ENCODE peak calls at places on chromosomes 1 and 21, in six cellular contexts. O, L, J, T, S and I are unnamed samples.

GRCh38 chr1:235043234-235043633 is 85.4 kb downstream of the TOMM20 start:
- DNase-seq in O (no peak), L (no peak), S (no peak), J (no peak), T (no peak), I (no peak)

GRCh38 chr1:209883341-209883971 is 54.6 kb upstream of the SYT14 start:
- DNase-seq in S (no peak), T (no peak), L (no peak), O (no peak), J (no peak), I (no peak)

GRCh38 chr1:89890085-89890754 is 69.4 kb downstream of the LRRC8D start:
- DNase-seq in J (peak; percentile 28), T (peak; percentile 78), S (no peak), L (no peak), O (no peak), I (no peak)

GRCh38 chr1:226304291-226304955 is 4.5 kb downstream of the LIN9 start:
- DNase-seq in S (no peak), T (no peak), L (no peak), J (no peak), O (no peak), I (no peak)

GRCh38 chr1:178308438-178308837 is 188.3 kb downstream of the CLEC20A start:
- DNase-seq in O (no peak), T (no peak), L (no peak), J (peak; percentile 26), S (no peak), I (no peak)

GRCh38 chr1:151056149-151056548 is 3.3 kb downstream of the CDC42SE1 start:
- DNase-seq in O (no peak), J (no peak), T (peak; percentile 54), S (no peak), L (no peak), I (no peak)

GRCh38 chr1:147515046-147515869 is 26.0 kb upstream of the BCL9 start:
- DNase-seq in L (no peak), T (no peak), O (peak; percentile 87), J (peak; percentile 62), S (no peak), I (peak; percentile 70)

GRCh38 chr21:17492415-17493168 is 20.3 kb upstream of the CXADR start:
- DNase-seq in L (no peak), S (no peak), J (no peak), O (peak; percentile 21), T (no peak), I (no peak)

GRCh38 chr1:193013005-193013404 is 46.2 kb downstream of the UCHL5 start:
- DNase-seq in S (no peak), O (no peak), L (no peak), J (no peak), T (no peak), I (no peak)

GRCh38 chr1:1283821-1284220 is 3.6 kb downstream of the SCNN1D start:
- DNase-seq in J (no peak), T (peak; percentile 56), L (peak; percentile 49), S (peak; percentile 94), O (no peak), I (no peak)

GRCh38 chr1:212433577-212434462 is 1.1 kb downstream of the NENF start:
- DNase-seq in T (no peak), S (no peak), J (no peak), L (no peak), O (no peak), I (no peak)

GRCh38 chr1:156106624-156107488 is 7.7 kb upstream of the LMNA start:
- DNase-seq in L (peak; percentile 82), S (no peak), T (peak; percentile 79), O (no peak), J (no peak), I (no peak)

GRCh38 chr1:91502882-91503184 is 2.2 kb downstream of the CDC7 start:
- DNase-seq in L (no peak), O (peak; percentile 83), S (no peak), J (no peak), T (peak; percentile 68), I (no peak)

GRCh38 chr1:25746299-25747045 is 53.5 kb upstream of the SELENON start:
- DNase-seq in S (no peak), J (no peak), L (no peak), O (no peak), T (no peak), I (no peak)

GRCh38 chr1:25744140-25744581 is 55.8 kb upstream of the SELENON start:
- DNase-seq in O (no peak), J (peak; percentile 3), T (peak; percentile 27), S (no peak), L (peak; percentile 63), I (peak; percentile 74)

GRCh38 chr1:25742316-25742715 is 57.7 kb upstream of the SELENON start:
- DNase-seq in J (no peak), O (no peak), S (no peak), T (no peak), L (no peak), I (no peak)

GRCh38 chr1:25744636-25745425 is 55.2 kb upstream of the SELENON start:
- DNase-seq in J (no peak), T (no peak), O (no peak), L (no peak), S (no peak), I (no peak)

GRCh38 chr1:25743164-25744139 is 56.5 kb upstream of the SELENON start:
- DNase-seq in L (peak; percentile 52), T (no peak), S (no peak), J (no peak), O (no peak), I (peak; percentile 25)
- TF ChIP-seq JUND in L (no peak), T (no peak), S (no peak), J (no peak), O (no peak), I (no peak)

GRCh38 chr1:81703736-81704463 is 96.8 kb upstream of the ADGRL2 start:
- DNase-seq in L (no peak), O (no peak), T (no peak), J (no peak), S (no peak), I (peak; percentile 31)

GRCh38 chr1:81708239-81708638 is 92.5 kb upstream of the ADGRL2 start:
- DNase-seq in J (no peak), L (no peak), S (no peak), O (no peak), T (no peak), I (no peak)

GRCh38 chr1:81702903-81703302 is 97.8 kb upstream of the ADGRL2 start:
- DNase-seq in J (no peak), O (no peak), T (no peak), S (no peak), L (no peak), I (no peak)

GRCh38 chr1:81703352-81703735 is 97.4 kb upstream of the ADGRL2 start:
- DNase-seq in J (no peak), S (no peak), T (no peak), L (no peak), O (no peak), I (no peak)

DNA sequence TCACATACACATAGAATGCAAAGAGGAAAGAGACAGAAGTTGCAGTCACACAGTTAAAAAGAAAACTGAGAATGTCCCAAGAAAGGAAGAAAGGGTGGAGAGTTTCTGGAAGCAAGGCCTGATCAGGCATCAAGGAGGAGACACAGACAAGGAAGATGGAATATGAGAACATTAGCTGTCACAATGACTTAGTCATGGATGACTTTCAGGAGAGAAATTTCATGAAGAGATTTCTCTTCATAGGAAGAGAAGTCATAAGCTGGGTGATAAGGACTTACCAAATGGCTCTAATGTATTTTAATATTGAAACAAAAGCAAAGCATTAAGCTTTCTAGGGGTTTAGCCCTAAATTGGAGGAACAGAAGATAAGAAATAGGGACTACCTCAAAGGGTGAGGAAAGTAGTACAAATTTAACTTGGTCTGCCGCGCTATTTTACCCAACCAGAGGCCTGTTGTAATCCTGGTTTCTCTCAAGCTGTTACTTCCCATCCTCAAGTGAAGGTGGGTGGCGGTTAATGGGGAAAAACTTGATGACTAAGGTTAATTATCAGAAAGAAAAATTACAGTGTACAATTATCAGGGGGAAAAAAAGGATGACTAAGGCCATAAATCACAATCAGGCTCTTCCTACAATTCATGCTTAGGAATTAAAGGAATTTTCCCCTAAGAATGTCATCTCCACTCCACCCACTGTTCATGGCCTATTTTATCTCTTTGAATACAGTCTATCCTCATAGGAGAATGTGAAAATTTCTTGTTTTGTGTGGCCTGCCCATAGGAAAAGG is 93.9 kb upstream of the ADGRL2 start:
- DNase-seq in S (no peak), O (no peak), T (no peak), J (no peak), L (no peak), I (no peak)
- TF ChIP-seq JUND in S (no peak), O (no peak), T (no peak), J (no peak), L (no peak), I (no peak)

DNA sequence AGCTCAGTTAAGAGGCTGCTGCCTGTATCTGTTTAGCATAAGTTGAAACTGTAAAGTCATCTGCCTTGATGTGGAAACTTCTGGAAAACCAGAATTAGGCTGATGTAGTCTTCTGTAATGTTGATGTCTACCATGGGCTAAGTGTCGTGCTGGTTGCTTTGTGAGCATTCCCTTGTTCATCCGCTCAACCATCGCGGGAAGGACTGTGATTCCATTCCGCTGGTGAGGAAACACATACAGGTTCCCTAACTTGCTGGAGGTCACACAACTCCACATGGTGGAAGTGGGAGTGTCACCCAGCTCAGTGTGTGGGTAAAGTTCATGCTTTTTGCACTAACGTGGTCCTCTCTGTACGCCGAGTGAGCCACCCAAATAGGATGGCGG is 4.0 kb upstream of the CLDN19 start:
- DNase-seq in J (no peak), S (no peak), O (no peak), T (no peak), L (no peak), I (no peak)
- TF ChIP-seq JUND in J (no peak), S (no peak), O (no peak), T (no peak), L (no peak), I (no peak)

GRCh38 chr1:215022723-215023122 is 59.8 kb upstream of the KCNK2 start:
- DNase-seq in J (no peak), O (no peak), S (no peak), T (no peak), L (no peak), I (no peak)
- TF ChIP-seq JUND in J (no peak), O (no peak), S (no peak), T (no peak), L (no peak), I (no peak)

DNA sequence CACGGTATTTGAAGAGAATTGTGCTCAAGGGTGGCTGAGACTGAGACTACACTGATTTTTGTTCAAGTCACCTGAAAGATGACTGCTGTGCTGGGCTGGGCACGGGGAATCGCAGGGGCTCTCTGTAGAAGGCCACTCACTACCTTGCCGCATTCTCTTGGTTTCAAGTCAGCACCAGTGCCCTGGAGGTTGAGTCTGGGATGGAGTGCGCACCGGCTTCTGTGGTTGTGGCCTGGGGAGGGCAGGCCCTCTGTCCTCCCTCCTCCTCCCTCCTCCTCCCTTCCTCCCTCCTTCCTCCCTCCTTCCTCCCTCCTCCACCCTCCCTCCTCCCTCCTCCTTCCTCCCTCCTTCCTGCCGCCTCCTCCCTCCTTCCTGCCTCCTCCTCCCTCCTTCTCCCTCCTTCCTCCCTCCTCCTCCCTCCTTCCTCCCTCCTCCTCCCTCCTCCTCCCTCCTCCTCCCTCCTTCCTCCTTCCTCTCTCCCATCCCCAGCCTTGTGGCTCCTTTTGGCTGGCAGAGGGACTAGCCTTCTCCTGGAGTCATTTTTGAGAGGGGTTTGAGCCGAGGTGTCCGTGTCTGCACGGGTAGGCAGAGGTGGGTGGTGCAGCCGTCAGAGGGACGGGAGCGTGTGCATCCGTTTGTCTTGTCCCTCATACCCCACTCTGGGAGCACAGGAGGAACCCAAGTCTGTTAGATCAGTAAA is 9.5 kb downstream of the RER1 start:
- DNase-seq in J (no peak), T (no peak), O (no peak), S (no peak), L (no peak), I (no peak)
- TF ChIP-seq JUND in J (no peak), T (no peak), O (no peak), S (no peak), L (no peak), I (no peak)